ENCODE peak calls at places on chromosomes 5 and 9, in four cellular contexts. One of them, this sample, is unnamed.
A peak's percentile ranks its signal among the peaks of the same experiment; 100 is the strongest.

GRCh38 chr5:154517781-154518437 is 39.9 kb upstream of the HAND1 start:
- DNase-seq in K562: no peak
- DNase-seq in HepG2: no peak
- DNase-seq in GM12878: no peak
- DNase-seq in this sample: no peak

GRCh38 chr5:178389031-178389729 is 156.6 kb upstream of the PHYKPL start:
- DNase-seq in K562: no peak
- DNase-seq in HepG2: no peak
- DNase-seq in GM12878: no peak
- DNase-seq in this sample: no peak

GRCh38 chr9:108443278-108443633 is 412.5 kb downstream of the ACTL7B start:
- DNase-seq in K562: no peak
- DNase-seq in HepG2: peak; percentile 58
- DNase-seq in GM12878: no peak
- DNase-seq in this sample: no peak

GRCh38 chr5:31194458-31194808 is 947 bp downstream of the CDH6 start:
- DNase-seq in K562: no peak
- DNase-seq in HepG2: no peak
- DNase-seq in GM12878: no peak
- DNase-seq in this sample: no peak

GRCh38 chr5:156120777-156121176 is 206.2 kb upstream of the SGCD start:
- DNase-seq in K562: no peak
- DNase-seq in HepG2: no peak
- DNase-seq in GM12878: no peak
- DNase-seq in this sample: no peak

GRCh38 chr5:115831163-115831768 is 10.1 kb downstream of the ATG12 start:
- DNase-seq in K562: peak; percentile 42
- DNase-seq in HepG2: peak; percentile 57
- DNase-seq in GM12878: no peak
- DNase-seq in this sample: peak; percentile 51

GRCh38 chr5:158691576-158691975 is 408.1 kb downstream of the EBF1 start:
- DNase-seq in K562: no peak
- DNase-seq in HepG2: no peak
- DNase-seq in GM12878: no peak
- DNase-seq in this sample: no peak

GRCh38 chr5:123434796-123435195 is 11.6 kb upstream of the CEP120 start:
- DNase-seq in K562: no peak
- DNase-seq in HepG2: no peak
- DNase-seq in GM12878: no peak
- DNase-seq in this sample: no peak

GRCh38 chr5:118956727-118957126 is 31.6 kb downstream of the DTWD2 start:
- DNase-seq in K562: no peak
- DNase-seq in HepG2: no peak
- DNase-seq in GM12878: no peak
- DNase-seq in this sample: peak; percentile 9

GRCh38 chr9:38386319-38386895 is 6.1 kb upstream of the ALDH1B1 start:
- DNase-seq in K562: no peak
- DNase-seq in HepG2: peak; percentile 92
- DNase-seq in GM12878: no peak
- DNase-seq in this sample: no peak

GRCh38 chr5:151886741-151887261 is 37.9 kb downstream of the GLRA1 start:
- DNase-seq in K562: no peak
- DNase-seq in HepG2: no peak
- DNase-seq in GM12878: no peak
- DNase-seq in this sample: no peak

GRCh38 chr5:24789631-24790354 is 145.0 kb upstream of the CDH10 start:
- DNase-seq in K562: no peak
- DNase-seq in HepG2: no peak
- DNase-seq in GM12878: no peak
- DNase-seq in this sample: no peak

GRCh38 chr5:15502208-15502607 is 2.2 kb downstream of the FBXL7 start:
- DNase-seq in K562: no peak
- DNase-seq in HepG2: no peak
- DNase-seq in GM12878: no peak
- DNase-seq in this sample: peak; percentile 65

GRCh38 chr5:170632985-170633234 is 129.1 kb downstream of the KCNIP1 start:
- DNase-seq in K562: peak; percentile 92
- DNase-seq in HepG2: no peak
- DNase-seq in GM12878: no peak
- DNase-seq in this sample: no peak

GRCh38 chr5:151155777-151156731 is 1.5 kb downstream of the ANXA6 start:
- DNase-seq in K562: no peak
- DNase-seq in HepG2: peak; percentile 42
- DNase-seq in GM12878: no peak
- DNase-seq in this sample: peak; percentile 36

GRCh38 chr5:157558089-157558595 is 17.4 kb downstream of the ADAM19 start:
- DNase-seq in K562: no peak
- DNase-seq in HepG2: peak; percentile 45
- DNase-seq in GM12878: no peak
- DNase-seq in this sample: no peak

GRCh38 chr9:91147079-91147708 is 214.5 kb downstream of the AUH start:
- DNase-seq in K562: no peak
- DNase-seq in HepG2: no peak
- DNase-seq in GM12878: no peak
- DNase-seq in this sample: no peak

DNA sequence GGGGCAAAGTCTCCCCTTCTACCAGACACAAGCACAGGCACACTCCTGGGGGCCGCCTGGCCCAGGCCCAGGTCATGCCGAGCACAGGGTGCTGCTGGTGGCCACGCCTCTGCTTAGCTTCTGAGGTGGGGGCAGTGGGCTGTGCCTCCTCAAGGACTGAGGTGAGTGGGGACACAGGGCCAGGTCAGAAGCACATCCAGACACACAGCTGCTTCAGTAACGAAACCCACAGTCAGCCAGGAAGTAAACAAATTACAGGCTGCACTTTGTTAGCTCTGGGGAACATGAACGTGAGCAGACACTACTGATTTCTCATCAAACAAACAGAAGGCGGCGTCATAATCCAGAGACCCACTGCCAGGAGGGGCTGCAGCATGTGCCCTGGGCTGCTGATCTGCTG is 192.4 kb downstream of the HSPA4 start:
- DNase-seq in K562: no peak
- DNase-seq in HepG2: peak; percentile 65
- DNase-seq in GM12878: no peak
- DNase-seq in this sample: no peak
- TF ChIP-seq CTCF in K562: no peak
- TF ChIP-seq CTCF in HepG2: peak; percentile 44
- TF ChIP-seq CTCF in GM12878: no peak
- TF ChIP-seq CTCF in this sample: no peak

DNA sequence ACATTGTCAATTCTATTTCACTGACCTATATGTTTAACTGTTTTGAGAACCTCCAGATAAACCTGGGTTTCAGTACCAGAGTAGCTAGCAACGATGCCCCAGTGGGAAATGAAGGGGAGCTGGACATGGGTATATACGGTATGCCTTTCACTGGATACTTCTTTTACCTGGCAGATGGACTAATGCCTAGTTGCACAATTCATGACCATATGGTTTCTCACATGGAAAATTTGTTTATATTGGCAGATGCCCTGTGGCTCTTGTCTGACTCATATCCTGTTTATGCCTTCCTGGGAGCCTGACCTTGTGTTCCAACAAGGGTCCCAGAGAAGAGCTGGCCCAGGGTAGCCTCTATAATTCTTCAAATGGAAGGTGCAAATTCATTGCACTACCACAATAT is 144.1 kb downstream of the MAT2B start:
- DNase-seq in K562: no peak
- DNase-seq in HepG2: peak; percentile 20
- DNase-seq in GM12878: no peak
- DNase-seq in this sample: peak; percentile 15
- TF ChIP-seq MYC in K562: no peak
- TF ChIP-seq MYC in HepG2: no peak
- TF ChIP-seq MYC in GM12878: no peak
- TF ChIP-seq MYC in this sample: no peak

DNA sequence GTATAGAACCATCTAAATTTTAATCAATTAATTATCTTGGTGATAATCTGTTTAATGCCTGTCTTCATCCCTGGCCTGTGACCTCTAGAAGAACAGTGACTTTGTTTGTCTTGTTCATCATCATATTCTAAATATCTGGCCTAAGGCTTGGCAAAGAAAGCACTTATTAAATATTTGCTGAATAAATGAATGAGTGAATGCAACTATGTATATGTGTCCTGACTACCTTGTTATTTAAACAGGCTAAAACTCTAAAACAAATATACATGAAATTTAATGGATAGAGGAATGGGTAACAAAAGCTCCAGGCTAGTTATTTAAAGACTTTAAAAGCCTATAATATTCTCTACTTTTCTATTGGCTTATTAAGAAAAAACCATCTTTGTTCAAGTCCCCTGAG is 91.7 kb upstream of the CER1 start:
- DNase-seq in K562: no peak
- DNase-seq in HepG2: no peak
- DNase-seq in GM12878: no peak
- DNase-seq in this sample: no peak
- TF ChIP-seq POLR2AphosphoS5 in K562: no peak
- TF ChIP-seq POLR2AphosphoS5 in HepG2: no peak
- TF ChIP-seq POLR2AphosphoS5 in GM12878: no peak
- TF ChIP-seq POLR2AphosphoS5 in this sample: no peak

DNA sequence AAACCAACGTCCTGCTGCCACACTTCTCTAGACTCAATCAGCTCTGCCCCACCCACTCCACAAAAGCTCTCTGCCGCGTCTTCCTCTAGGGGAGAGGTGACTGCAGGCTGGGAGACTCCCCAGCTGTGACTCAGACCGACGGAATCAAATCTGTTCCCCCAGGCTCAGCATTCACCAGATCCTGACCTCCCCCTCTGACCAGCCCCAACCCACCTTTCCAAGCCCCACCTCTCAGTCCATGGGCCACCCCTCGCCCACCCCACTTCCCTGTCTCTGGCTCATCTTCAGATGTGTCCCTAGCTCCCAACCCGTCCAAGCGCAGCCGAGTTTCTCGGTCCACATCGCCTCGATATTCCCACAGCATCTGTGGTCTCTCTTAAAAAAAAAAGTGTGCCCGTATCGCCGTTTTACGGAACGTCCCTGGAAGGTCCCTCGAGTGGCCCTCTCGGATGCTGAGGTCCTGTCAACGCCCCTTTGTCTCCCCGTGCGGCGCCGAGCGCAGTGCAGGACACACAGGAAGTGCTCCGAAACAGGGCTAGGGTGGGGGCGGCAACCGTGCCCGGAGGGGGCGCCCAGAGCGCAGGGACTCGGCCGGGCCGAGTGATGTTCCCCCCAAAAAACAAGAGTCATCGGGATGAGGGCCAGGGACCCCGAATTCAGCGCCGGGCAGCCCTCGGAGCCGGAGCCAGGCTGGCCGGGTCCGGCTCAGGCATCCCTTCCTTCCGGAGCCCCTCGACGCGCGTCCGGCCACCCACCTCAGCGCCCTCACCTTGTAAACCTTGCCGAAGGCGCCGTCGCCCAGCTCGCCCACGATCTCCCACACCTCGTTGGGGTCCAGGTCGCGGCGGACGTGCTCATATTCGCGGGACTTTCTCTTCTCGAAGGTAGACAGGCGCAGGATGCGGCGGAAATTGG is 649 bp downstream of the STK10 start:
- DNase-seq in K562: peak; percentile 50
- DNase-seq in HepG2: peak; percentile 44
- DNase-seq in GM12878: no peak
- DNase-seq in this sample: peak; percentile 49
- TF ChIP-seq CTCF in K562: no peak
- TF ChIP-seq CTCF in HepG2: peak; percentile 23
- TF ChIP-seq CTCF in GM12878: no peak
- TF ChIP-seq CTCF in this sample: no peak

GRCh38 chr5:127924606-127925005 is 159.0 kb upstream of the SLC12A2 start:
- DNase-seq in K562: no peak
- DNase-seq in HepG2: no peak
- DNase-seq in GM12878: no peak
- DNase-seq in this sample: no peak
- TF ChIP-seq MYC in K562: no peak
- TF ChIP-seq MYC in HepG2: no peak
- TF ChIP-seq MYC in GM12878: no peak
- TF ChIP-seq MYC in this sample: no peak

GRCh38 chr5:145936401-145937131 is at the start of gene SH3RF2:
- DNase-seq in K562: no peak
- DNase-seq in HepG2: peak; percentile 67
- DNase-seq in GM12878: no peak
- DNase-seq in this sample: peak; percentile 86
- TF ChIP-seq POLR2AphosphoS5 in K562: no peak
- TF ChIP-seq POLR2AphosphoS5 in HepG2: peak; percentile 39
- TF ChIP-seq POLR2AphosphoS5 in GM12878: no peak
- TF ChIP-seq POLR2AphosphoS5 in this sample: no peak